ENCODE peak calls at places on chromosome 3, in four cellular contexts. Z is ovary, M is spleen, T is body of pancreas. J is an unnamed sample.

GRCh38 chr3:149221783-149222517 is at the start of gene CP:
- DNase-seq in Z (no peak), M (no peak), T (no peak), J (no peak)

GRCh38 chr3:59425371-59425770 is 375.5 kb upstream of the CFAP20DC start:
- DNase-seq in Z (no peak), M (no peak), T (no peak), J (no peak)

GRCh38 chr3:127423856-127424765 is 136.3 kb upstream of the PRR20G start:
- DNase-seq in Z (no peak), M (peak; percentile 54), T (no peak), J (peak; percentile 52)

GRCh38 chr3:14455571-14456317 is 53.3 kb downstream of the SLC6A6 start:
- DNase-seq in Z (no peak), M (no peak), T (peak; percentile 74), J (no peak)

GRCh38 chr3:124119056-124119721 is 127.3 kb upstream of the ROPN1 start:
- DNase-seq in Z (no peak), M (no peak), T (no peak), J (no peak)

GRCh38 chr3:62229908-62230307 is 143.4 kb downstream of the FEZF2 start:
- DNase-seq in Z (no peak), M (no peak), T (no peak), J (no peak)

GRCh38 chr3:194296448-194296831 is 54.7 kb downstream of the CPN2 start:
- DNase-seq in Z (peak; percentile 67), M (no peak), T (peak; percentile 69), J (peak; percentile 68)

GRCh38 chr3:193407156-193407555 is 28.6 kb upstream of the ATP13A5 start:
- DNase-seq in Z (no peak), M (no peak), T (no peak), J (no peak)

GRCh38 chr3:133915685-133916639 is 20.3 kb upstream of the RAB6B start:
- DNase-seq in Z (no peak), M (no peak), T (no peak), J (no peak)

GRCh38 chr3:4978259-4978965 is 825 bp upstream of the BHLHE40 start:
- DNase-seq in Z (peak; percentile 95), M (peak; percentile 98), T (peak; percentile 98), J (peak; percentile 99)

GRCh38 chr3:45011756-45012441 is 14.2 kb upstream of the CLEC3B start:
- DNase-seq in Z (peak; percentile 80), M (no peak), T (no peak), J (peak; percentile 89)

GRCh38 chr3:42700366-42701288 is 2.0 kb downstream of the HHATL start:
- DNase-seq in Z (peak; percentile 8), M (no peak), T (no peak), J (no peak)

GRCh38 chr3:192901435-192901834 is 16.2 kb downstream of the MB21D2 start:
- DNase-seq in Z (no peak), M (no peak), T (no peak), J (no peak)

GRCh38 chr3:1439395-1439794 is 346.6 kb downstream of the CNTN6 start:
- DNase-seq in Z (no peak), M (no peak), T (peak; percentile 59), J (no peak)

GRCh38 chr3:10804183-10804648 is 11.8 kb upstream of the SLC6A11 start:
- DNase-seq in Z (no peak), M (no peak), T (peak; percentile 65), J (no peak)

GRCh38 chr3:42705039-42705767 is 2.6 kb upstream of the HHATL start:
- DNase-seq in Z (peak; percentile 7), M (no peak), T (no peak), J (no peak)

GRCh38 chr3:194262345-194263305 is 88.5 kb downstream of the CPN2 start:
- DNase-seq in Z (peak; percentile 7), M (no peak), T (no peak), J (no peak)

GRCh38 chr3:23740517-23741402 is 65.0 kb upstream of the UBE2E1 start:
- DNase-seq in Z (no peak), M (no peak), T (no peak), J (no peak)

GRCh38 chr3:125165189-125165947 is 47.2 kb downstream of the SLC12A8 start:
- DNase-seq in Z (no peak), M (no peak), T (peak; percentile 19), J (no peak)

GRCh38 chr3:45104715-45105711 is 41.2 kb downstream of the CDCP1 start:
- DNase-seq in Z (no peak), M (no peak), T (no peak), J (no peak)

GRCh38 chr3:94616833-94617232 is 554.0 kb downstream of the NSUN3 start:
- DNase-seq in Z (no peak), M (no peak), T (no peak), J (no peak)

GRCh38 chr3:11195201-11195600 is 40.9 kb downstream of the HRH1 start:
- DNase-seq in Z (no peak), M (no peak), T (no peak), J (no peak)

GRCh38 chr3:131033480-131034080 is 6.9 kb downstream of the NEK11 start:
- DNase-seq in Z (no peak), M (no peak), T (no peak), J (no peak)

GRCh38 chr3:161070252-161070930 is 34.8 kb downstream of the B3GALNT1 start:
- DNase-seq in Z (no peak), M (no peak), T (peak; percentile 8), J (no peak)

GRCh38 chr3:146625117-146625775 is 20.1 kb upstream of the PLSCR5 start:
- DNase-seq in Z (no peak), M (no peak), T (no peak), J (no peak)

GRCh38 chr3:141275973-141276372 is 44.3 kb downstream of the PXYLP1 start:
- DNase-seq in Z (no peak), M (no peak), T (no peak), J (no peak)

GRCh38 chr3:14839236-14839635 is 20.5 kb downstream of the FGD5 start:
- DNase-seq in Z (no peak), M (no peak), T (no peak), J (peak; percentile 42)

GRCh38 chr3:52153389-52154096 is 680 bp downstream of the POC1A start:
- DNase-seq in Z (peak; percentile 37), M (peak; percentile 84), T (peak; percentile 9), J (no peak)

GRCh38 chr3:127634653-127635052 is 5.7 kb downstream of the PODXL2 start:
- DNase-seq in Z (no peak), M (no peak), T (no peak), J (peak; percentile 11)

GRCh38 chr3:120795017-120795648 is 52.6 kb downstream of the GTF2E1 start:
- DNase-seq in Z (peak; percentile 70), M (peak; percentile 86), T (peak; percentile 83), J (peak; percentile 80)

GRCh38 chr3:136146981-136147729 is 49.0 kb downstream of the MSL2 start:
- DNase-seq in Z (no peak), M (no peak), T (no peak), J (no peak)

GRCh38 chr3:172561894-172562664 is 38.8 kb upstream of the TNFSF10 start:
- DNase-seq in Z (no peak), M (no peak), T (no peak), J (no peak)

GRCh38 chr3:107803170-107803569 is 280.4 kb downstream of the BBX start:
- DNase-seq in Z (no peak), M (no peak), T (no peak), J (no peak)

GRCh38 chr3:134771962-134772361 is 23.1 kb upstream of the EPHB1 start:
- DNase-seq in Z (no peak), M (no peak), T (no peak), J (no peak)

GRCh38 chr3:55584716-55585368 is 97.7 kb upstream of the WNT5A start:
- DNase-seq in Z (no peak), M (no peak), T (no peak), J (peak; percentile 13)

GRCh38 chr3:119331661-119332060 is 37.5 kb downstream of the ARHGAP31 start:
- DNase-seq in Z (no peak), M (no peak), T (no peak), J (no peak)

GRCh38 chr3:189272500-189273119 is 100.8 kb downstream of the TPRG1 start:
- DNase-seq in Z (no peak), M (no peak), T (no peak), J (no peak)

GRCh38 chr3:32203854-32204253 is 34.6 kb upstream of the CMTM8 start:
- DNase-seq in Z (no peak), M (no peak), T (no peak), J (no peak)

GRCh38 chr3:72152551-72153476 is 367.9 kb upstream of the PROK2 start:
- DNase-seq in Z (peak; percentile 85), M (no peak), T (peak; percentile 90), J (peak; percentile 90)
- TF ChIP-seq POLR2A in Z (no peak), M (no peak), T (no peak), J (no peak)

GRCh38 chr3:129016725-129017530 is 15.8 kb downstream of the EFCC1 start:
- DNase-seq in Z (peak; percentile 57), M (peak; percentile 91), T (no peak), J (no peak)
- TF ChIP-seq POLR2A in Z (no peak), M (no peak), T (no peak), J (no peak)

GRCh38 chr3:156812521-156813335 is 13.4 kb upstream of the LEKR1 start:
- DNase-seq in Z (no peak), M (no peak), T (peak; percentile 58), J (no peak)
- TF ChIP-seq POLR2A in Z (no peak), M (no peak), T (no peak), J (no peak)

DNA sequence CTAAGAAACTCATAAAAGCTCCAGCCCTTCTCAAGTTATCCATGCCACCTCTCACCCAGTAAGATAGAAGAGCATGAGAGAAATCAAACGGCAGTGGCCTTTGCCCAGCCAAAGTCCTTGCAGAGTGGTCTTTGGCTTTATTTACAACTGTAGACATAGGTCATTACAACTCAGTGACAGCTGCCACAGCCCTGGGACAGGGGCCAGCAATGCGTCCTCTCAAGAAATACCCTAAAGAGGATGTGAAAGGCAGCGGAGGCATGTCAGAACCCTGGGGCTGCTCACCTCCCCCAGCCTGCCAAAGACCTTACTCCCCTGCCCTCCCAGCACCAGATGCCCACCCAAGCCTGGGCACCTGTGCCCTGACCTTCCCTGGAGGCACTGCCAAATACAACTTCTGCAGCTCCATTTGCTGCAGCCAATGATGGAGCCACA is 6.3 kb downstream of the ACAA1 start:
- DNase-seq in Z (no peak), M (no peak), T (no peak), J (no peak)
- TF ChIP-seq POLR2A in Z (no peak), M (no peak), T (no peak), J (no peak)

J was measured in sigmoid colon.